ENCODE peak calls at places on chromosomes 7 and 10, in eight cellular contexts. Z is GM20000, Q is left ventricle myocardium inferior, T is ovary, B is GM10248, M is WTC11, V is stomach, G is thyroid gland. F is an unnamed sample.

GRCh38 chr7:65967361-65968155 is 14.5 kb downstream of the GUSB start:
- DNase-seq in Z (no peak), T (no peak), B (no peak), Q (no peak), G (no peak), M (no peak), V (no peak), F (no peak)

GRCh38 chr7:143120696-143121405 is 11.0 kb upstream of the PIP start:
- DNase-seq in G (no peak), V (no peak), T (no peak), M (no peak), Z (no peak), Q (no peak), B (no peak), F (no peak)

GRCh38 chr10:94111367-94111766 is 117.6 kb downstream of the PLCE1 start:
- DNase-seq in T (no peak), Z (no peak), M (no peak), B (no peak), G (no peak), V (no peak), Q (no peak), F (no peak)

GRCh38 chr7:64608116-64608910 is 45.4 kb upstream of the ZNF680 start:
- DNase-seq in B (no peak), V (no peak), T (no peak), G (no peak), M (no peak), Z (no peak), Q (no peak), F (no peak)

GRCh38 chr10:52984169-52984568 is 211.6 kb upstream of the MBL2 start:
- DNase-seq in Q (no peak), G (no peak), M (no peak), T (no peak), V (no peak), Z (no peak), B (no peak), F (no peak)

GRCh38 chr7:75962607-75963382 is 31.6 kb downstream of the TMEM120A start:
- DNase-seq in B (no peak), G (no peak), Z (no peak), V (no peak), Q (no peak), M (no peak), T (peak), F (no peak)

GRCh38 chr10:119138341-119139306 is 26.9 kb downstream of the SFXN4 start:
- DNase-seq in B (no peak), G (no peak), Z (no peak), Q (no peak), M (no peak), T (no peak), V (no peak), F (no peak)

GRCh38 chr7:75711634-75712494 is 26.9 kb downstream of the HIP1 start:
- DNase-seq in G (no peak), Z (no peak), V (no peak), Q (no peak), T (no peak), M (no peak), B (no peak), F (no peak)

GRCh38 chr7:111429781-111430180 is 132.5 kb downstream of the IMMP2L start:
- DNase-seq in T (no peak), M (no peak), Z (no peak), Q (no peak), V (no peak), G (no peak), B (no peak), F (no peak)

GRCh38 chr10:99659868-99660366 is 608 bp downstream of the ENTPD7 start:
- DNase-seq in G (no peak), M (no peak), T (no peak), B (no peak), Q (no peak), Z (no peak), V (no peak), F (no peak)

GRCh38 chr10:46546591-46547330 is 9.7 kb downstream of the GPRIN2 start:
- DNase-seq in G (peak), T (peak), M (peak), V (peak), Q (peak), Z (no peak), B (no peak), F (peak)

GRCh38 chr7:128110641-128111365 is 79.6 kb upstream of the LRRC4 start:
- DNase-seq in T (no peak), Z (no peak), M (no peak), B (no peak), G (no peak), V (no peak), Q (no peak), F (no peak)

GRCh38 chr7:22572292-22572691 is 72.3 kb upstream of the STEAP1B start:
- DNase-seq in V (no peak), T (no peak), Z (no peak), B (no peak), G (no peak), M (no peak), Q (no peak), F (no peak)

GRCh38 chr10:131038056-131038455 is 273.5 kb downstream of the TCERG1L start:
- DNase-seq in M (no peak), G (no peak), Q (no peak), T (no peak), Z (no peak), V (peak), B (no peak), F (no peak)

GRCh38 chr7:16345979-16346958 is 75.1 kb downstream of the CRPPA start:
- DNase-seq in Z (no peak), V (no peak), T (no peak), G (no peak), B (no peak), M (no peak), Q (no peak), F (no peak)

GRCh38 chr7:3760696-3761095 is 459.6 kb downstream of the SDK1 start:
- DNase-seq in V (no peak), T (no peak), G (no peak), B (no peak), M (no peak), Q (no peak), Z (no peak), F (no peak)

GRCh38 chr7:47386273-47386820 is 195.6 kb downstream of the TNS3 start:
- DNase-seq in T (no peak), V (peak), Q (no peak), Z (no peak), M (no peak), G (no peak), B (no peak), F (no peak)

GRCh38 chr7:135710417-135711138 is 17.4 kb downstream of the SLC13A4 start:
- DNase-seq in Q (no peak), Z (peak), T (no peak), B (peak), V (no peak), G (no peak), M (peak), F (no peak)

GRCh38 chr10:86440874-86441838 is 74.6 kb upstream of the GRID1 start:
- DNase-seq in B (no peak), Q (no peak), M (no peak), G (no peak), V (no peak), Z (no peak), T (no peak), F (no peak)

GRCh38 chr7:155789001-155789725 is 23.1 kb downstream of the SHH start:
- DNase-seq in G (no peak), B (no peak), Q (no peak), V (no peak), T (no peak), M (no peak), Z (peak), F (no peak)

GRCh38 chr7:29865526-29865925 is 59.2 kb downstream of the WIPF3 start:
- DNase-seq in V (peak), Z (no peak), M (no peak), G (no peak), B (no peak), Q (no peak), T (no peak), F (no peak)

GRCh38 chr10:6328708-6329423 is 126.1 kb downstream of the PFKFB3 start:
- DNase-seq in V (no peak), Q (no peak), B (no peak), Z (peak), M (no peak), G (no peak), T (no peak), F (no peak)

GRCh38 chr7:116399808-116400207 is 99.7 kb upstream of the CAV2 start:
- DNase-seq in M (no peak), Z (no peak), B (no peak), V (no peak), G (no peak), T (no peak), Q (no peak), F (no peak)

GRCh38 chr7:154743211-154743610 is 259.7 kb downstream of the PAXIP1 start:
- DNase-seq in Q (no peak), B (no peak), G (no peak), T (no peak), V (no peak), M (no peak), Z (no peak), F (no peak)

GRCh38 chr10:11783558-11783865 is 39.6 kb upstream of the PROSER2 start:
- DNase-seq in Q (no peak), B (no peak), M (no peak), Z (no peak), G (no peak), T (no peak), V (no peak), F (no peak)

GRCh38 chr10:62577666-62578291 is 203.6 kb downstream of the ZNF365 start:
- DNase-seq in V (no peak), Z (no peak), M (no peak), Q (no peak), B (no peak), T (no peak), G (no peak), F (no peak)

GRCh38 chr10:598415-599170 is 90.9 kb downstream of the DIP2C start:
- DNase-seq in V (no peak), G (no peak), Q (no peak), M (no peak), Z (no peak), T (no peak), B (no peak), F (no peak)

GRCh38 chr7:37448057-37448636 is 517 bp downstream of the ELMO1 start:
- DNase-seq in G (no peak), B (peak), T (peak), M (peak), V (no peak), Q (peak), Z (peak), F (no peak)

GRCh38 chr7:50826371-50827172 is 43.9 kb upstream of the GRB10 start:
- DNase-seq in T (no peak), Z (no peak), M (no peak), V (no peak), Q (no peak), G (no peak), B (no peak), F (no peak)

GRCh38 chr10:109929501-109930219 is 6.3 kb upstream of the XPNPEP1 start:
- DNase-seq in G (no peak), Z (no peak), T (no peak), Q (no peak), M (no peak), B (no peak), V (no peak), F (no peak)

GRCh38 chr7:128443817-128444216 is 11.9 kb upstream of the HILPDA start:
- DNase-seq in Z (no peak), V (peak), Q (no peak), T (no peak), M (no peak), B (no peak), G (no peak), F (no peak)

GRCh38 chr10:78134919-78135318 is 101.3 kb downstream of the RPS24 start:
- DNase-seq in Q (no peak), V (no peak), G (no peak), B (no peak), M (peak), Z (no peak), T (no peak), F (no peak)

GRCh38 chr10:34666008-34666700 is 148.9 kb downstream of the PARD3 start:
- DNase-seq in V (peak), T (peak), B (peak), G (peak), M (no peak), Q (no peak), Z (peak), F (no peak)

GRCh38 chr10:63264852-63265617 is 131.9 kb downstream of the NRBF2 start:
- DNase-seq in M (no peak), Q (no peak), V (no peak), G (peak), B (peak), Z (peak), T (no peak), F (no peak)

GRCh38 chr7:94656925-94657731 is 1.2 kb upstream of the SGCE start:
- DNase-seq in G (no peak), B (no peak), V (no peak), M (no peak), Z (no peak), T (peak), Q (no peak), F (no peak)

GRCh38 chr10:10873915-10874314 is 143.8 kb upstream of the CELF2 start:
- DNase-seq in Q (no peak), T (no peak), G (no peak), V (no peak), B (no peak), M (no peak), Z (no peak), F (no peak)

DNA sequence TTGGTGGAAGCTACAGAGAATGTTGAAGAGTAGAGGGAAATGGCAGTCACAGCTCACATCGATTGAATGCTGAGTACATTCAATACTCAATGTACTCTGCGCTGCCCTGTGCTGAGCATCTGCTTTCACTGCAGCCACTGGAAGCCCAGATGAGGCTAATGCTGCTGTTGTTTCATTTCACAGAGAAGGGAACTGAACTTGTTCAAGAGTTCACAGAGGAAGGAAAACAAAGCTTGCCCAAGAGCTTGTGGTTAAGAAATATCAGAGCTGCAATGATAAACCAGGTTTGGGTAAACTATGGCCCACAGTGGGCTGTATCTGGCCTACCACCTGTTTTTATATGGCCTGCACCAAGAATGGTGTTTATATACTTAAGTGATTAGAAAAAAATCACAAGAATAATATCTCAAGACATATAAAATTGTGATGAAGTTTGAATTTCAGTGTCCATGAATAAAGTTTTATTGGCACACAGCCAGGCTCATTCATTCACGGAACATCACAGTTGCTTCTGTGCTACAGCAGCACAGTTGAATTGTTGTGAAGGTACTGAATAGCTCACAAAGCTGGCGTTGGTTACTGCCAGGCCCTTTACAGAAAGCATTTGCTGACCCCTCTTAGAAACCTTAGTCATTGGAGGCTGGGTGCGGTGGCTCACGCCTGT is 64.1 kb downstream of the CFAP58 start:
- DNase-seq in Q (no peak), V (no peak), G (no peak), T (no peak), Z (no peak), M (no peak), B (no peak), F (no peak)
- TF ChIP-seq CTCF in Q (no peak), V (no peak), G (no peak), T (no peak), Z (no peak), M (no peak), B (no peak), F (no peak)

GRCh38 chr10:113524539-113525490 is 28.0 kb upstream of the HABP2 start:
- DNase-seq in Z (no peak), V (peak), G (no peak), T (no peak), Q (no peak), M (no peak), B (no peak), F (no peak)

GRCh38 chr10:113523628-113524027 is 29.2 kb upstream of the HABP2 start:
- DNase-seq in Q (no peak), Z (no peak), G (no peak), M (no peak), B (no peak), V (no peak), T (no peak), F (no peak)

GRCh38 chr10:113525713-113526112 is 27.1 kb upstream of the HABP2 start:
- DNase-seq in M (no peak), B (no peak), Q (no peak), V (peak), T (no peak), G (no peak), Z (no peak), F (no peak)

GRCh38 chr10:113523071-113523470 is 29.8 kb upstream of the HABP2 start:
- DNase-seq in Z (no peak), G (no peak), M (no peak), B (no peak), Q (no peak), V (peak), T (no peak), F (no peak)

DNA sequence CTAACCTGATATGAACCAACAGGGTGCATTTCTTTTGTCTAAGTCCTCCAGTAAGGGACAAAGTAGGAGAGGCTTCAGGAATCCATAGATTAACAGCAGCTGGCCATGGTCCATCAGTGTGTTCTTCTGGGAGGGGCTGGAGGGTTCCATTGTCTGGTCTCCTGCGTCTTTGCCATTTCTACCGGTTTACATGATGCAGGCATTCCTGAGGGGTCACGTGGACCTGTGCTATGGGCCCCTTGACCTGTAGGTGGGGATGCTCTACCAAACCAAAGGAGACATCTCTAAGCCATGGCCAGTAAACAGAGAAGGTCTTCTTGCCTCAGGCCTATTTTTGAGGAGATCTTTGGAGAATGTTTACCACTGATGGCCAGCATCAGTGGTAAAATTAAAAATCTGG is 28.7 kb upstream of the HABP2 start:
- DNase-seq in Z (no peak), Q (no peak), G (no peak), M (peak), T (no peak), B (no peak), V (no peak), F (no peak)
- TF ChIP-seq CTCF in Z (no peak), Q (no peak), G (no peak), M (no peak), T (no peak), B (no peak), V (no peak), F (no peak)

GRCh38 chr7:124130-124949 is 68.0 kb upstream of the FAM20C start:
- DNase-seq in G (no peak), Z (no peak), V (no peak), Q (no peak), T (no peak), B (no peak), M (no peak), F (no peak)
- TF ChIP-seq CTCF in G (no peak), Z (no peak), V (no peak), Q (no peak), T (no peak), B (no peak), M (no peak), F (no peak)

DNA sequence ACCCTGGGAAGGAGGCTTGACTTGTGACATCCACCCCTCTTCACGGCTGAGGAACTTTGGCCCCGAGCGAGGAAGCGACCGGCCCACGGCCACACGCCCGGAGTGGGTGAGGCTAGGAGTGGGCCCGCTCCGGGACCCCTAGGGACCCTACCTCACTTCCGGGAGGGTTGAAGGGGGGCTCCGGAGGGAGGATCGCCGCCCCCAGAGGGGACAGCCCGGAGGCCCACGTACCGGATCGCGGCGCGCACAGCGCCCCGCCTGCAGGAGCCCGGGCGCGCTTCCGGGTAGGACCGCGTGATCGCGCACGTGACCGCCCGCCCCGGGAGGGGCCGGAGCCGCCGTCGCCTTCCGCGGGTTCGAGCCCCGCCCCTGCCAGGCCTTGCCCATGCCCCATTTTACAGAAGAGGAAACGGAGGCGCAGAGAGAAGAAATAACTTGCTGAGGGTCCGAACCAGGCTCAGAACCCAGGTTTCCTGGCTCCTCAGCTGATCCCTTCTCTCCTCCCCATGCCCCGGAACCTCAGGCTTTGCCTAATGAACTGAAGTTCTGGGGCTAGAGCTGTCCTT is at the start of gene HPS1:
- DNase-seq in B (peak), M (peak), Q (peak), Z (peak), V (peak), G (peak), T (peak), F (peak)
- TF ChIP-seq CTCF in B (no peak), M (no peak), Q (no peak), Z (no peak), V (no peak), G (no peak), T (no peak), F (peak)

DNA sequence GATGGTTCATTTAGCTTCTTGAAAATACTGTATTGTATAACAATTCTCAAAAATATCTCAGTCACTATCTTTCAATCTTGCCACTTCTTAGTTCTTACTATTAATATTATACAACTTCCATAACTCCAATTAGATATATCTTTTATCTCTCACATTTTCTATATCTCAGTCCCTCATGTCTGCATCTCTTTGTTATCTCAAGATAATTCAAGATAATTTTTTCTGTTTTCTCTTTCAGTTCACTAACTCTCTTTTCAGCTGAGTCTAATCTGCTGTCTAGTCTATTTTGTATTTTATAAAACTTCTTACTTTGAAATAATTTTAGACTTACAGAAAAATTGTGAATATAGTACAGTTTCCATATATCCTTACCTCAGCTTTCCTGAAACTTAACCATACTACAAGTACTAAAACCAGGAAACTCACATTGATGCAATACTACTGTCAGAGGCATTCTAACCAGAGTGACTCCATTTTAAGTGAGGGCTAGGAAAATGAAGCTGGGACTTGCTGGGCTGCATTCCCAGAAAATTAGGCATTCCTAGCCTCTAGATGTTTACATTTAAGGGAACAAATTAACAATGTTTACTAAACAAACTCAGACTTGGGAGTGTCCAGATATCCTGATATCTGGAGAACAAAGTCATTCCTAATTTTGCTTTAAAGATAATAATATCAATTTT is 38.4 kb downstream of the DNAJC1 start:
- DNase-seq in Z (no peak), T (no peak), V (no peak), Q (no peak), G (no peak), M (no peak), B (no peak), F (no peak)
- TF ChIP-seq CTCF in Z (no peak), T (no peak), V (no peak), Q (no peak), G (no peak), M (no peak), B (no peak), F (no peak)

GRCh38 chr7:10022480-10022879 is 951.2 kb upstream of the PHF14 start:
- DNase-seq in V (no peak), Z (no peak), Q (no peak), G (no peak), M (no peak), T (no peak), B (no peak), F (no peak)

GRCh38 chr7:10022957-10023356 is 950.7 kb upstream of the PHF14 start:
- DNase-seq in Q (no peak), V (no peak), M (peak), B (no peak), Z (no peak), G (no peak), T (no peak), F (no peak)
- TF ChIP-seq CTCF in Q (peak), V (peak), M (no peak), B (no peak), Z (no peak), G (no peak), T (no peak), F (peak)